ENCODE peak calls at places on chromosome 13, in six cellular contexts. Z, L, T, I, P and S are unnamed samples.

GRCh38 chr13:114105351-114106225 is 26.8 kb downstream of the RASA3 start:
- DNase-seq in I (peak; percentile 15), P (no peak), T (no peak), L (no peak), Z (peak; percentile 39), S (no peak)

GRCh38 chr13:47798194-47798593 is 202.9 kb downstream of the SUCLA2 start:
- DNase-seq in I (no peak), Z (no peak), P (no peak), T (no peak), L (no peak), S (no peak)

GRCh38 chr13:32669030-32669646 is 82.9 kb downstream of the PDS5B start:
- DNase-seq in I (no peak), T (no peak), L (peak; percentile 39), Z (no peak), P (peak; percentile 76), S (no peak)

GRCh38 chr13:44128522-44128921 is 245.1 kb upstream of the SERP2 start:
- DNase-seq in Z (no peak), P (no peak), T (no peak), L (no peak), I (peak; percentile 33), S (no peak)

GRCh38 chr13:34437873-34438272 is 504.2 kb upstream of the NBEA start:
- DNase-seq in P (no peak), T (no peak), L (no peak), Z (no peak), I (no peak), S (no peak)

GRCh38 chr13:51212808-51213728 is 9.1 kb upstream of the FAM124A start:
- DNase-seq in I (no peak), P (no peak), T (no peak), L (no peak), Z (no peak), S (no peak)

GRCh38 chr13:38341149-38341692 is 8.4 kb upstream of the UFM1 start:
- DNase-seq in Z (no peak), P (no peak), T (no peak), I (no peak), L (no peak), S (no peak)

GRCh38 chr13:27625839-27626238 is 4.1 kb downstream of the POLR1D start:
- DNase-seq in T (no peak), Z (no peak), L (no peak), P (no peak), I (no peak), S (no peak)

GRCh38 chr13:42970824-42971669 is 21.0 kb downstream of the EPSTI1 start:
- DNase-seq in Z (no peak), P (peak; percentile 71), I (no peak), L (no peak), T (no peak), S (no peak)

GRCh38 chr13:93183302-93183701 is 43.3 kb upstream of the GPC6 start:
- DNase-seq in T (no peak), I (no peak), L (no peak), P (no peak), Z (no peak), S (no peak)

GRCh38 chr13:18953139-18953930 is 228.3 kb downstream of the TUBA3C start:
- DNase-seq in L (no peak), Z (no peak), T (no peak), P (no peak), I (no peak), S (no peak)

GRCh38 chr13:101751488-101751887 is 299.0 kb downstream of the ITGBL1 start:
- DNase-seq in P (no peak), L (peak; percentile 89), T (no peak), Z (no peak), I (no peak), S (peak; percentile 64)

GRCh38 chr13:72151241-72151640 is 284.2 kb upstream of the DACH1 start:
- DNase-seq in L (no peak), I (no peak), T (no peak), P (no peak), Z (no peak), S (no peak)

GRCh38 chr13:79775830-79776229 is 294.9 kb downstream of the NDFIP2 start:
- DNase-seq in L (peak; percentile 66), P (peak; percentile 61), Z (no peak), T (no peak), I (no peak), S (no peak)
- H3K4me3 ChIP-seq in L (no peak overlapping the region), P (no peak overlapping the region), Z (no peak overlapping the region), T (no peak overlapping the region), I (no peak overlapping the region), S (no peak overlapping the region)

GRCh38 chr13:87674143-87674772 is 3.1 kb downstream of the SLITRK5 start:
- DNase-seq in T (no peak), I (no peak), L (no peak), Z (no peak), P (peak; percentile 57), S (no peak)
- H3K4me3 ChIP-seq in T (peak overlapping the region; percentile 67), I (no peak overlapping the region), L (no peak overlapping the region), Z (no peak overlapping the region), P (peak overlapping the region; percentile 61), S (peak overlapping the region; percentile 62)

DNA sequence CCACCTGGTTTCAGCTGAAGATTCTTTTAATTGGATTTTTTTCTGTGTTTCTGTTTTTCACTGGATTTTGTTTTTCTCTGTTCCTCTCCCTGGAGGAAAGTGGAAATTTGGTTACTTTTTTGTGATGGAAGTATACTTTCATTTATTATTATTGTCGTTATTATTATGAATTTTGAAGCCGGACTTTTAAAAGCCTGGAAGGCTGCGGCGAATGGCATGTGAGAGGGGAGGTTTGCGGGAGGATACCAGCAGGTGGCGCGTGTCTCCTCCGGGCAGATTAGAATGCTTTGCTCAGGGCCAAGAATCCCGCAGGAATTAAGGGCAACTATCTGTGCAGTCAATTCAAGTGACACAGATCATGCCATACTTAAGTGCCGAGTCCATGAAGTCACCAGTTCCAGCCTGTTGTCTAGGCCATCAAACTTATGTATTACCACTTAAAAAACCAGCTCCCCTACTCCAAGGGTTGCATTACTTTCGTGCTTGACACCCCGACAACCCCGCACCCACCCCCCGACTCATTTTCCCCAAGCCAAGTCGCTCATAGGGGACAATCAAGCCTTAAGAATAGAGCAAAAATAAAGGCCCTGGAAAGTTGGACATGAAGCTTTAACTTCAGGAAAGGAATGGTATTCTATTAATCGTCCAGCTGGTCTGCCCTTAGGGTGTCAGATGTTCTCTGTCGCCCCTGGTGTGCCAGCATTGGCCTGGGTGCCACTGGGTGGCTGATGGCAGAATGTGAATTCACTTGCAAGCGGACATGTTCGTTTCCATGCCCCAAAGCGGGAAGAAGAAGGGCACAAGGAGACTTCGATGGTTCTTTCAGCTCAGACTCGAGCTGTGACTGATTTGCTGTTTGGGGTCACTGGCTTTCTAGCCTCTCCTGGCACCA is 1.3 kb upstream of the LRCH1 start:
- DNase-seq in T (peak; percentile 58), L (peak; percentile 68), I (peak; percentile 86), P (peak; percentile 85), Z (peak; percentile 87), S (no peak)
- H3K4me3 ChIP-seq in T (peak overlapping the region; percentile 78), L (peak overlapping the region; percentile 89), I (peak overlapping the region; percentile 90), P (peak overlapping the region; percentile 77), Z (peak overlapping the region; percentile 94), S (peak overlapping the region; percentile 97)

GRCh38 chr13:41005709-41006108 is 13.4 kb downstream of the ELF1 start:
- DNase-seq in I (no peak), Z (no peak), P (no peak), T (no peak), L (no peak), S (no peak)

GRCh38 chr13:41006296-41006695 is 12.8 kb downstream of the ELF1 start:
- DNase-seq in P (no peak), Z (no peak), L (no peak), I (no peak), T (no peak), S (no peak)

GRCh38 chr13:41006951-41007350 is 12.2 kb downstream of the ELF1 start:
- DNase-seq in L (no peak), I (no peak), P (no peak), T (no peak), Z (no peak), S (no peak)

GRCh38 chr13:41008349-41008980 is 10.7 kb downstream of the ELF1 start:
- DNase-seq in T (no peak), P (no peak), Z (no peak), L (peak; percentile 75), I (no peak), S (no peak)

GRCh38 chr13:41007359-41008118 is 11.6 kb downstream of the ELF1 start:
- DNase-seq in Z (no peak), L (no peak), I (no peak), T (no peak), P (peak; percentile 34), S (no peak)
- H3K4me3 ChIP-seq in Z (no peak overlapping the region), L (peak overlapping the region; percentile 36), I (no peak overlapping the region), T (no peak overlapping the region), P (no peak overlapping the region), S (no peak overlapping the region)

GRCh38 chr13:112984501-112984900 is 15.5 kb downstream of the MCF2L start:
- DNase-seq in Z (no peak), I (no peak), P (no peak), L (no peak), T (no peak), S (no peak)

GRCh38 chr13:112981361-112981905 is 12.4 kb downstream of the MCF2L start:
- DNase-seq in Z (no peak), T (no peak), L (no peak), P (no peak), I (no peak), S (no peak)

GRCh38 chr13:112982281-112983041 is 13.4 kb downstream of the MCF2L start:
- DNase-seq in T (no peak), Z (no peak), P (no peak), L (no peak), I (no peak), S (no peak)

GRCh38 chr13:112983428-112984196 is 14.6 kb downstream of the MCF2L start:
- DNase-seq in Z (no peak), P (no peak), L (no peak), I (peak; percentile 54), T (no peak), S (no peak)

DNA sequence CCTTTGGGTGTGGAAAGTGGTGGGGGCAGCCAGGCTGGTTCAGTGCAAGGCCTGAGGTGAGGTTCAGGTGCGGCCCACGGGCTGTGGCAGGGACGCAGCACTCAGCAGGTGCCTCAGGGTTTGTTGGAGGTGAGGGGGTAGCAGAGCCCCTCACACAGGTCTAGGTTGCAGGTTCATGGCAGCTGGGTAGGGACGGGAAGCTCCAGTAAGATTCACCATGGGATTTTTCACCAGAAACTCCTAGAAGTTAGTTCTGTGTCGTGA is 14.0 kb downstream of the MCF2L start:
- DNase-seq in P (no peak), Z (no peak), T (no peak), L (no peak), I (no peak), S (no peak)
- H3K4me3 ChIP-seq in P (no peak overlapping the region), Z (no peak overlapping the region), T (no peak overlapping the region), L (no peak overlapping the region), I (peak overlapping the region; percentile 57), S (no peak overlapping the region)

GRCh38 chr13:59790626-59791025 is 373.1 kb downstream of the DIAPH3 start:
- DNase-seq in I (no peak), L (no peak), P (no peak), T (no peak), Z (no peak), S (no peak)
- H3K4me3 ChIP-seq in I (no peak overlapping the region), L (no peak overlapping the region), P (no peak overlapping the region), T (no peak overlapping the region), Z (no peak overlapping the region), S (no peak overlapping the region)

DNA sequence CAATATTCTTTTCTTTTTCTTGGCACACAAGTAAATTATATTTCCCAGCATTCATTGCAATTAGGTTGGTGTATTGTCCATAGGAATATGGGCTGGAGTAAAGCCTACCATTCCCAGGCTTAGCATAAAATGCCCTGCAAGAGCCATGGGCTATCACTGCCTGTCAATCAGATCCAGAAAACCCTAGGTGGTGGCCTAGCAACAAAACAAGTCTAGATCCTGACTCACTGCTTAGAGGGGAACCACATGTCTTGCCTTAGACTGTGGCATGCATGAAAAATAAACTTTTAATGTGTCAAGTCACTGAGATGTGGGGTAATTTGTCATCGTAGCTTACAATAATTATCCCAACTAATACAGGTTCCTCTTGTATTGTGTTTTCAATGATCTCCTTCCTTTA is 16.2 kb downstream of the SOX21 start:
- DNase-seq in P (no peak), T (no peak), L (no peak), Z (no peak), I (no peak), S (no peak)
- H3K4me3 ChIP-seq in P (no peak overlapping the region), T (no peak overlapping the region), L (no peak overlapping the region), Z (no peak overlapping the region), I (no peak overlapping the region), S (no peak overlapping the region)